ENCODE peak calls at places on chromosomes 5 and 9, in four cellular contexts. D is spleen, O is GM12878, F is SK-N-MC. Y is an unnamed sample.

GRCh38 chr9:37121881-37122280 is 1.5 kb downstream of the ZCCHC7 start:
- DNase-seq in D (no peak), O (no peak), F (no peak), Y (no peak)

GRCh38 chr9:117704597-117704996 is 394 bp downstream of the TLR4 start:
- DNase-seq in D (no peak), O (no peak), F (no peak), Y (no peak)

GRCh38 chr5:71700803-71701202 is 18.3 kb upstream of the CARTPT start:
- DNase-seq in D (no peak), O (no peak), F (no peak), Y (no peak)

GRCh38 chr5:149714877-149715502 is 15.1 kb upstream of the PPARGC1B start:
- DNase-seq in D (no peak), O (no peak), F (no peak), Y (no peak)

GRCh38 chr9:132631685-132632084 is 38.1 kb downstream of the DDX31 start:
- DNase-seq in D (no peak), O (no peak), F (no peak), Y (no peak)

GRCh38 chr5:94793113-94793815 is 174.8 kb downstream of the SLF1 start:
- DNase-seq in D (no peak), O (peak), F (no peak), Y (peak)

GRCh38 chr5:125409496-125410351 is 663.3 kb upstream of the ZNF608 start:
- DNase-seq in D (no peak), O (no peak), F (no peak), Y (no peak)

GRCh38 chr5:1910081-1910760 is 27.5 kb upstream of the IRX4 start:
- DNase-seq in D (peak), O (no peak), F (no peak), Y (no peak)

GRCh38 chr5:104016650-104017049 is 454.1 kb upstream of the NUDT12 start:
- DNase-seq in D (no peak), O (no peak), F (no peak), Y (no peak)

GRCh38 chr5:134550271-134551214 is 25.1 kb downstream of the JADE2 start:
- DNase-seq in D (no peak), O (no peak), F (no peak), Y (no peak)

GRCh38 chr5:134547999-134548626 is 22.6 kb downstream of the JADE2 start:
- DNase-seq in D (no peak), O (no peak), F (no peak), Y (no peak)

GRCh38 chr5:134545070-134545868 is 19.8 kb downstream of the JADE2 start:
- DNase-seq in D (peak), O (no peak), F (peak), Y (no peak)

GRCh38 chr5:134549714-134550113 is 24.2 kb downstream of the JADE2 start:
- DNase-seq in D (no peak), O (no peak), F (no peak), Y (no peak)

GRCh38 chr5:134547579-134547978 is 22.1 kb downstream of the JADE2 start:
- DNase-seq in D (no peak), O (no peak), F (no peak), Y (no peak)
- TF ChIP-seq POLR2AphosphoS5 in D (no peak), O (no peak), F (no peak), Y (no peak)

GRCh38 chr5:134511796-134512660 is 13.4 kb upstream of the JADE2 start:
- DNase-seq in D (no peak), O (no peak), F (no peak), Y (no peak)
- TF ChIP-seq POLR2AphosphoS5 in D (peak), O (no peak), F (no peak), Y (no peak)

GRCh38 chr5:172870807-172871431 is 36.9 kb downstream of the ERGIC1 start:
- DNase-seq in D (peak), O (no peak), F (no peak), Y (no peak)

GRCh38 chr5:172871561-172871960 is 37.5 kb downstream of the ERGIC1 start:
- DNase-seq in D (peak), O (no peak), F (no peak), Y (no peak)

GRCh38 chr5:172869734-172870133 is 35.7 kb downstream of the ERGIC1 start:
- DNase-seq in D (no peak), O (no peak), F (no peak), Y (no peak)

GRCh38 chr5:172868924-172869565 is 35.0 kb downstream of the ERGIC1 start:
- DNase-seq in D (peak), O (no peak), F (no peak), Y (no peak)

DNA sequence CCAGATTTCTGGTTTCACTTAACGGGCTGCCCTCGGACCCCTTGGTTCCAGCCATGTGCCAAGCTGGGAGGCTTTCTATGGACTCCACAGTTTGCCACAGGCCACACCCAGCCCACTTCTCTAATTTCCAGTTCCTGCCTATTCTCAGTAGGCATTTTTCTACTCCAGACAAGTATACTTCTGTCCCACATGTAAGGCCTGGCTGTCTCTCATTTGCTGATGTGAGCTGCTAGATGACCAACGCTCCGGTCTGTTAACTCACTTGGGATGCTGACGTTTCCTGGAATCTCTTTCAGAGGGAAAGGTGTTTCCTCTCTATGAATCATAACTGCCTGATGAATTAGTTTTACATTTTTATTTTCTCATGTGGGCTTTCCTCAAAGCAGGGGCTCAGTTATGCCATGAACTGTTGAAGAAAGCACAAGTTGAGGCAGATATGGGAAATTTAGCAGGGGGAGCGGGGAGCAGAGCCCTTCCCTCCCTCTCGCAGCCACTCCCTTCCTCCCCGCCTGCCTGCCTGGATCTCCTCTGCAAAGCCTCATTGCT is 36.3 kb downstream of the ERGIC1 start:
- DNase-seq in D (peak), O (no peak), F (no peak), Y (no peak)
- TF ChIP-seq POLR2AphosphoS5 in D (peak), O (no peak), F (no peak), Y (no peak)

GRCh38 chr9:34591911-34592866 is 2.7 kb upstream of the CNTFR start:
- DNase-seq in D (no peak), O (no peak), F (no peak), Y (no peak)
- TF ChIP-seq POLR2AphosphoS5 in D (no peak), O (no peak), F (no peak), Y (no peak)

GRCh38 chr5:106399381-106399780 is 1271.4 kb downstream of the EFNA5 start:
- DNase-seq in D (no peak), O (no peak), F (no peak), Y (no peak)

GRCh38 chr5:106393276-106393675 is 1277.5 kb downstream of the EFNA5 start:
- DNase-seq in D (no peak), O (no peak), F (no peak), Y (no peak)

GRCh38 chr5:106401561-106401960 is 1269.2 kb downstream of the EFNA5 start:
- DNase-seq in D (no peak), O (no peak), F (no peak), Y (no peak)

GRCh38 chr5:106392766-106393165 is 1278.0 kb downstream of the EFNA5 start:
- DNase-seq in D (no peak), O (no peak), F (no peak), Y (no peak)

GRCh38 chr5:106397700-106398099 is 1273.0 kb downstream of the EFNA5 start:
- DNase-seq in D (no peak), O (no peak), F (no peak), Y (no peak)
- TF ChIP-seq POLR2AphosphoS5 in D (no peak), O (no peak), F (no peak), Y (no peak)

DNA sequence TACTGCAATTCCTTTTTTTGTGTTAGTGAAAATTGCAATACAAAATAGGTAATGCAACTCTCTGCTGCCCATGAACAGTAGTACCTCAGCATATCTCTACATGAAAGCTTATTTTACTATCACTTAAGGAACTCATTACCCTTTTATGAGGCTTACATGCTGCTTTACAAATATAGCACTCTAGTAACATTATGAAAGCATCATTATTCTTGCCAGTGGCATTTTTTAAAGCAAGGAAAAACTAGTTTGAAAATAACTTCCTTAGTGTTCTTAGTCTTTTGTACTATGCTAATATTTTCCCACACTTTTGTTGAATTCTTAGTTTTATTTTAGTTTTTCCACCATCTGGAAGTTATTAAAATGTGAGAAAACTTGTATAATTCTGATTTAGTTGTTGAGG is 797.3 kb upstream of the ARRDC3 start:
- DNase-seq in D (no peak), O (no peak), F (peak), Y (no peak)
- TF ChIP-seq POLR2AphosphoS5 in D (no peak), O (no peak), F (peak), Y (no peak)

DNA sequence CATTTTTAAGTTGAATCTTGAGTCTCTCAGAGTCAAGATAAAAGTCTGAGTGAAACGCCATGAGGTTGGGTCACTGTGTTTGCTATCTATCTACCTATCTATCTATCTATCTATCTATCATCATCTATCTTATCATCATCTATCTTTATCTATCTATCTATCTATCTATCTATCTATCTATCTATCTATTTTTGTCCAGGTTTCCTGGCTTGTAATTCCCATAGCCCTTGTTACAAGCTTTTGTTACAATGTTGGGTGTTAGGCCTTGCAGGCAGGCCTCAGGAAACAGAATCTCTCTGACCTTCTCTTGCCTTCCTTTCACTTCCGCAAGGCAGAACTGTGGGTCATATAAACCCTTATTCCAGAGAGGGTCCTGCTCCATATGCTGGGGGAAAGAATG is 12.6 kb upstream of the KIAA1958 start:
- DNase-seq in D (no peak), O (no peak), F (no peak), Y (no peak)
- TF ChIP-seq POLR2AphosphoS5 in D (no peak), O (no peak), F (no peak), Y (no peak)

DNA sequence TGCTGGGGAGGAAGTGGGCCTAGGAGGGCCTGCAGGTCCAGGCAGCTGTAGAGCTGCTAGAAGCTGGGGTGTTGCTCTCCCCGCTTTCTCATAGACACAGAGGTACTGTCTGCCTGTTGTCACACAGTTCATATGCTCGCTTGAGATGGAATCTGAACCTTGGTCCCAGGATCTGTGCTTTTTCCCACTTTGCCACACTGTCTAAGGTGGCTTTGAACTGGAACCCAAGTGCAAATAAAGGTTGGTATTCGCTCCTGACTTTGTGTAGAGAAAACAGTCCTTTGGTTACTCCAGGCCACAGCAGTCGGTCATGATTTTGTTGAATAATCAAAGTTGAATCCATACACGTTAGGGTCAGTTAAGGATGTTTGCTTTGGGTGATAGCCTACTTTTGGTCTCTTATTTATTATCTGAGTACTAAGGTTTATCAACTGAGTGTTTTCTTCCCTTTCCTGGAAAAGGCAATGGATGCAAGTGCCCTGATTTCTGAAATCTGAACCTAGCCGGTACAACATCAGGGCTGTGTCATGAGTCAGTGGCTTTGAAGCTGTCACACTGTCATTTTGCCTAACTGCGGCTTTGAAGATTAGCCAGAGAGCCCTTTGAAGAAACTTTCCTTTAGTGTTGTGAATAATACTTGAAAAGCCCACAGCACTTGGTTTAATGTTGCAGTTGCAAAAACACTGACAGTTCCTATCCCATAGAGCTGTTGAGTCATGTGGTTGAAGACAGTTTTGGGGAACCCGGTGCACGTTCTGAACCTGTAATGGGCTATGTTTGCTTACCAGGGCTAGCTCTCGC is 41.3 kb downstream of the HABP4 start:
- DNase-seq in D (no peak), O (no peak), F (no peak), Y (no peak)
- TF ChIP-seq POLR2AphosphoS5 in D (no peak), O (no peak), F (no peak), Y (no peak)

Y was measured in GM12892.